ENCODE peak calls at places on chromosomes 2 and 18, in nine cellular contexts. S is kidney, R is DND-41, I is heart left ventricle, K is SJSA1, Q is upper lobe of right lung, G is tibial nerve, W is iPS DF 6.9, E is ovary. V is an unnamed sample. For H3K4me1, the result is how much of the 10 kb centered on the place peaks cover.

GRCh38 chr2:30208453-30208852 is 22.9 kb upstream of the LBH start:
- DNase-seq in S (peak), R (peak), I (no peak), K (peak), Q (no peak), G (peak), W (no peak), E (peak), V (peak)

GRCh38 chr2:101251844-101252407 is 760 bp upstream of the CNOT11 start:
- DNase-seq in S (no peak), R (peak), I (no peak), K (no peak), Q (no peak), G (no peak), W (no peak), E (no peak), V (peak)

GRCh38 chr2:27194538-27195354 is 17.1 kb upstream of the ATRAID start:
- DNase-seq in S (no peak), R (no peak), I (no peak), K (no peak), Q (no peak), G (no peak), W (no peak), E (no peak), V (no peak)

GRCh38 chr18:36408606-36409005 is 111.1 kb downstream of the FHOD3 start:
- DNase-seq in S (no peak), R (no peak), I (no peak), K (no peak), Q (no peak), G (no peak), W (no peak), E (no peak), V (no peak)

GRCh38 chr2:51219468-51219867 is 187.5 kb upstream of the NRXN1 start:
- DNase-seq in S (no peak), R (no peak), I (no peak), K (no peak), Q (no peak), G (no peak), W (no peak), E (no peak), V (no peak)

GRCh38 chr2:16614314-16614860 is 51.2 kb downstream of the CYRIA start:
- DNase-seq in S (no peak), R (no peak), I (no peak), K (peak), Q (no peak), G (no peak), W (no peak), E (no peak), V (no peak)

GRCh38 chr2:77018219-77018618 is 504.0 kb downstream of the LRRTM4 start:
- DNase-seq in S (no peak), R (no peak), I (no peak), K (no peak), Q (no peak), G (no peak), W (no peak), E (no peak), V (no peak)

GRCh38 chr2:207333599-207334308 is 168.0 kb upstream of the KLF7 start:
- DNase-seq in S (no peak), R (no peak), I (no peak), K (no peak), Q (no peak), G (no peak), W (no peak), E (no peak), V (no peak)

GRCh38 chr18:32261003-32261402 is 71.2 kb downstream of the MEP1B start:
- DNase-seq in S (no peak), R (no peak), I (no peak), K (no peak), Q (no peak), G (no peak), W (no peak), E (no peak), V (no peak)

GRCh38 chr2:33029459-33029858 is 82.7 kb downstream of the LTBP1 start:
- DNase-seq in S (no peak), R (no peak), I (no peak), K (no peak), Q (no peak), G (no peak), W (no peak), E (no peak), V (no peak)

GRCh38 chr2:120313695-120314615 is 32.0 kb upstream of the INHBB start:
- DNase-seq in S (no peak), R (no peak), I (no peak), K (no peak), Q (peak), G (no peak), W (no peak), E (peak), V (no peak)

GRCh38 chr18:10421859-10422258 is 32.6 kb upstream of the APCDD1 start:
- DNase-seq in S (no peak), R (peak), I (no peak), K (no peak), Q (no peak), G (peak), W (no peak), E (no peak), V (no peak)

GRCh38 chr18:39951321-39951720 is 2003.7 kb upstream of the PIK3C3 start:
- DNase-seq in S (no peak), R (no peak), I (no peak), K (no peak), Q (no peak), G (no peak), W (no peak), E (no peak), V (no peak)

GRCh38 chr2:39512434-39512935 is 75.4 kb upstream of the MAP4K3 start:
- DNase-seq in S (peak), R (no peak), I (no peak), K (no peak), Q (no peak), G (no peak), W (no peak), E (peak), V (no peak)
- H3K4me3 ChIP-seq in S (no peak), R (no peak), I (no peak), K (no peak), Q (no peak), G (no peak), W (no peak), E (no peak), V (no peak)

GRCh38 chr2:217103752-217104540 is 244.1 kb upstream of the TNP1 start:
- DNase-seq in S (no peak), R (no peak), I (no peak), K (no peak), Q (no peak), G (no peak), W (no peak), E (no peak), V (no peak)
- H3K27ac ChIP-seq in S (no peak), R (no peak), I (no peak), K (peak), Q (no peak), G (no peak), W (no peak), E (no peak), V (no peak)

GRCh38 chr18:55465313-55465712 is 122.7 kb downstream of the TCF4 start:
- DNase-seq in S (no peak), R (no peak), I (no peak), K (no peak), Q (no peak), G (no peak), W (no peak), E (no peak), V (no peak)
- H3K4me1 ChIP-seq in S (under half), R (under half), I (under half), K (under half), Q (under half), G (under half), W (under half), E (under half), V (under half)

DNA sequence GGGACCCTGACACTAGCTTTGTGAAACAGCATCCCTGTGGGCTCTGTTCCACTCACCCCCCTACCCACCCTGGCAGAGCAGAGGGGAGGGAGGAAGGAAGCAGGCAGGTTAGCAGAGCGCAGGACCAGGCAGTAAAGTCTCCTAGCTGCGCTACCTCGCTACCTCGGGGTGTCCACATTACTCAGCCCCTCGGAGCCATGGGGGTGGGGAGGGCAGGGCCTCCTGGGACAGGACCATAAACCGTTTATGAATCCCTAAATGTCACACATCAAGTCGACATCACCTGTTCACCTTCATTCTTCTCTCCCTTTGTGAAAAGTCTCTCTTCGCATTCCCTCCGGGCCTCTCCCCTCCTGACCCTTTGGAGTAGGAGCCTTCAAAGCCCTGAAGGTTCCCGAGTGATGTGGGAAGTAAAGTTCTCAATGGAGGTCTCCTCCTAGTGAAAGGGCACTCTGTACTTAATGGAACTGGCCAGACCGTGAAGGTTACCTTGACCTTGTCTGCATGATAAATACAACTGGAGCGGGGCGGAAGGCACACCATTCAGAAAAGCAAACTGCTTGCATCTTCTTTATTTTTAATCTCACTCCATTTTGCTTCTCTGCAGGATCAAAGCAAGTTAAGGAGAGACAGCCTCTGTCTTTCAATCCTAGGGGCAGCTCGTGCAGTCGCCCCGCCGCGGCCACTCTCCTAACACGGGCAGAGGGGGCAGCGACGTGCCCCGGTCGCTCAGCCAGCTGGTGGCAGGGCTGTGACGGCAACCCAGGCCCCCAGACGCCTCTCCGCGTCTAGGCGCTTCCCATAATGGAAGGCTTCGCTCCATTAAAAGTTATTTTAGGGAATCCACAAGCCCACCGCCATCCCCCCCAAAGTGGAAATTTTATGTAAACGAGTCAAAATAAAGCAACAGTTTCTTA is 23.8 kb upstream of the SMAD7 start:
- DNase-seq in S (no peak), R (no peak), I (no peak), K (no peak), Q (no peak), G (no peak), W (no peak), E (no peak), V (no peak)
- H3K4me3 ChIP-seq in S (peak), R (no peak), I (peak), K (no peak), Q (peak), G (peak), W (peak), E (peak), V (no peak)

GRCh38 chr18:33556846-33557245 is 21.2 kb upstream of the ASXL3 start:
- DNase-seq in S (no peak), R (no peak), I (no peak), K (no peak), Q (no peak), G (no peak), W (no peak), E (no peak), V (no peak)
- H3K27ac ChIP-seq in S (no peak), R (no peak), I (no peak), K (no peak), Q (no peak), G (no peak), W (no peak), E (no peak), V (no peak)

DNA sequence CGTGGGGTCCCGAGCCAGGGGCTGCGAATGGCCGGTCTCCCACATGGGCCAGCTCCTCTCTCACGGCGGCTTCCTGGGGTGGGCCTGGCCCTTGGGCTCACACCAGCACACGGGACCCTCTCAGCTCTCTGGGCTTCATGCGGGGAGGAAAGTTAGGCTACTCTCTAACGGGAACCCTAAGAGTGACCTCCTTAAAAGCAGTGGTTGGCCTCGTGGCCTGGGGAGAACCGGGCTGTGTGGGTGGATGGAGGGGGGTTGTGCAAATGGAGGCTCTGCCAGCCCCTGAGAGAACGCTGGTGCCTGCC is 25.9 kb downstream of the RTP5 start:
- DNase-seq in S (no peak), R (no peak), I (no peak), K (no peak), Q (no peak), G (no peak), W (no peak), E (no peak), V (no peak)
- H3K4me1 ChIP-seq in S (under half), R (under half), I (under half), K (under half), Q (under half), G (under half), W (under half), E (under half), V (under half)

GRCh38 chr2:210224660-210225460 is at the start of gene ACADL:
- DNase-seq in S (peak), R (no peak), I (peak), K (peak), Q (peak), G (peak), W (no peak), E (peak), V (peak)
- H3K4me3 ChIP-seq in S (peak), R (no peak), I (peak), K (peak), Q (peak), G (peak), W (peak), E (peak), V (no peak)

DNA sequence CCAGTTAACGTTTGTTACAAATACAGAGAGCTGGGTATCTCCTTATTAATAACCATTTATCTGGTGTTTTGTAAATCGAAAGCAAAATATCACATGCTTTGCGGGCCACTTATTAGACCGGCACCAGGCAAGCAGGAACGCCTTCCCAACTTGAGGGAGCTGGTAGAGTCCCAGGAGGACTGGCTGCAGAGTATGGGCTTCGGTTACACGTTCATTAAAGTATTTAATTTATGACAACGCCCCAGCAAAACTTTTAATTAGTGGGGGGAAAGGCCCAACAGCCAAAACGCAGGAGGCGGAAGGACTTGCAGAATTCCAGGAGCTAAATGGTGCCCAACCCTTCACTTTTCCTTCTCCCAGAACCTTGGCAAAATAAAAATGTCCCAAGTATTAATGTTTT is 3.7 kb downstream of the SMAD7 start:
- DNase-seq in S (no peak), R (no peak), I (no peak), K (no peak), Q (peak), G (no peak), W (no peak), E (no peak), V (no peak)
- H3K27ac ChIP-seq in S (peak), R (no peak), I (peak), K (peak), Q (peak), G (peak), W (no peak), E (peak), V (no peak)

GRCh38 chr2:37782155-37782673 is 110.8 kb upstream of the CDC42EP3 start:
- DNase-seq in S (no peak), R (no peak), I (no peak), K (no peak), Q (no peak), G (no peak), W (no peak), E (no peak), V (no peak)
- H3K4me1 ChIP-seq in S (under half), R (under half), I (under half), K (half or more), Q (under half), G (under half), W (under half), E (under half), V (under half)

V was measured in CD4-positive, CD25-positive, alpha-beta regulatory T cell.